ENCODE peak calls at places on chromosomes 7 and 10, in four cellular contexts. K is SK-N-SH, T is K562, U is GM12878. R is an unnamed sample.

GRCh38 chr7:149320313-149321124 is 58.5 kb downstream of the ZNF783 start:
- DNase-seq in U (no peak), K (no peak), T (peak; percentile 14), R (no peak)

GRCh38 chr10:29501692-29502091 is 133.1 kb downstream of the SVIL start:
- DNase-seq in T (peak; percentile 22), U (no peak), K (no peak), R (no peak)

GRCh38 chr10:26682926-26683325 is 14.6 kb upstream of the PDSS1 start:
- DNase-seq in U (no peak), K (no peak), T (no peak), R (no peak)

GRCh38 chr10:58963101-58963534 is 213.3 kb upstream of the PHYHIPL start:
- DNase-seq in K (no peak), T (peak; percentile 21), U (no peak), R (peak; percentile 68)

GRCh38 chr7:72447465-72448204 is 35.5 kb upstream of the CALN1 start:
- DNase-seq in U (no peak), T (no peak), K (no peak), R (no peak)

GRCh38 chr7:50531401-50531906 is 33.8 kb downstream of the DDC start:
- DNase-seq in T (no peak), U (no peak), K (peak; percentile 87), R (no peak)

GRCh38 chr10:106908225-106908624 is 256.3 kb downstream of the SORCS1 start:
- DNase-seq in U (no peak), T (no peak), K (no peak), R (no peak)

GRCh38 chr7:46071601-46072000 is 150.5 kb upstream of the IGFBP3 start:
- DNase-seq in K (no peak), T (no peak), U (no peak), R (no peak)

GRCh38 chr7:43384585-43385308 is 198.2 kb upstream of the STK17A start:
- DNase-seq in T (no peak), U (no peak), K (no peak), R (no peak)

GRCh38 chr7:116812905-116813304 is 49.5 kb upstream of the CAPZA2 start:
- DNase-seq in U (no peak), K (no peak), T (no peak), R (no peak)

GRCh38 chr10:21296575-21297355 is 228.7 kb downstream of the SKIDA1 start:
- DNase-seq in T (no peak), U (no peak), K (no peak), R (no peak)

GRCh38 chr10:60446855-60447254 is 57.2 kb upstream of the ANK3 start:
- DNase-seq in K (no peak), T (no peak), U (no peak), R (no peak)

GRCh38 chr10:44780461-44780860 is 130.7 kb upstream of the TMEM72 start:
- DNase-seq in K (no peak), U (no peak), T (no peak), R (no peak)

GRCh38 chr7:92412745-92413144 is 34.5 kb upstream of the GATAD1 start:
- DNase-seq in T (no peak), K (no peak), U (no peak), R (no peak)

GRCh38 chr7:92763636-92764423 is 72.5 kb downstream of the CDK6 start:
- DNase-seq in U (no peak), K (no peak), T (peak; percentile 32), R (peak; percentile 70)

GRCh38 chr10:4806534-4806933 is 19.5 kb upstream of the AKR1E2 start:
- DNase-seq in T (no peak), U (no peak), K (no peak), R (no peak)

GRCh38 chr10:69097729-69098128 is 9.8 kb downstream of the SRGN start:
- DNase-seq in U (no peak), K (no peak), T (no peak), R (no peak)

GRCh38 chr7:36175872-36176271 is 22.8 kb downstream of the EEPD1 start:
- DNase-seq in K (no peak), U (no peak), T (no peak), R (no peak)

GRCh38 chr10:69869291-69869841 is 67.7 kb downstream of the COL13A1 start:
- DNase-seq in U (no peak), K (peak; percentile 61), T (no peak), R (no peak)

GRCh38 chr10:62916157-62916603 is 100.0 kb upstream of the EGR2 start:
- DNase-seq in T (no peak), K (no peak), U (no peak), R (no peak)

GRCh38 chr7:19107392-19108147 is 9.9 kb downstream of the TWIST1 start:
- DNase-seq in T (no peak), K (peak; percentile 77), U (no peak), R (peak; percentile 69)

GRCh38 chr7:27636326-27637006 is 26.2 kb downstream of the HIBADH start:
- DNase-seq in T (no peak), U (no peak), K (no peak), R (no peak)

GRCh38 chr7:9022456-9022855 is 589.0 kb downstream of the NXPH1 start:
- DNase-seq in K (no peak), T (no peak), U (no peak), R (no peak)

GRCh38 chr10:106076496-106076895 is 1088.0 kb downstream of the SORCS1 start:
- DNase-seq in K (no peak), U (no peak), T (no peak), R (no peak)

GRCh38 chr7:40437498-40437897 is 302.7 kb downstream of the SUGCT start:
- DNase-seq in K (no peak), T (no peak), U (no peak), R (no peak)

GRCh38 chr7:107150375-107151073 is 18.3 kb upstream of the HBP1 start:
- DNase-seq in U (no peak), T (peak; percentile 62), K (peak; percentile 49), R (no peak)

GRCh38 chr10:95333997-95334792 is 43.4 kb upstream of the PDLIM1 start:
- DNase-seq in U (no peak), K (no peak), T (peak; percentile 35), R (no peak)

GRCh38 chr10:116440330-116441030 is 12.8 kb downstream of the PNLIPRP3 start:
- DNase-seq in K (no peak), T (no peak), U (no peak), R (no peak)

GRCh38 chr7:44580945-44581344 is 1.1 kb downstream of the TMED4 start:
- DNase-seq in K (no peak), T (no peak), U (no peak), R (no peak)

GRCh38 chr10:113610636-113611601 is 52.9 kb downstream of the NRAP start:
- DNase-seq in K (no peak), T (no peak), U (no peak), R (no peak)

GRCh38 chr7:31307941-31308340 is 32.6 kb downstream of the NEUROD6 start:
- DNase-seq in K (no peak), U (no peak), T (no peak), R (no peak)

GRCh38 chr7:87231243-87231642 is 11.7 kb upstream of the TMEM243 start:
- DNase-seq in K (peak; percentile 35), T (no peak), U (no peak), R (no peak)

GRCh38 chr7:158579662-158580646 is 7.7 kb downstream of the PTPRN2 start:
- DNase-seq in K (no peak), U (no peak), T (no peak), R (no peak)

GRCh38 chr10:21284301-21284700 is 241.2 kb downstream of the SKIDA1 start:
- DNase-seq in U (no peak), K (no peak), T (no peak), R (no peak)

GRCh38 chr10:72250666-72251065 is 23.1 kb upstream of the DDIT4 start:
- DNase-seq in T (no peak), U (no peak), K (no peak), R (no peak)

GRCh38 chr7:99036531-99037175 is 107.3 kb downstream of the SMURF1 start:
- DNase-seq in T (peak; percentile 42), U (no peak), K (peak; percentile 68), R (peak; percentile 84)

GRCh38 chr7:103613655-103614642 is 167.9 kb upstream of the SLC26A5 start:
- DNase-seq in U (no peak), T (peak; percentile 16), K (peak; percentile 33), R (no peak)

GRCh38 chr10:88008866-88009470 is 145.5 kb downstream of the PTEN start:
- DNase-seq in U (no peak), K (no peak), T (no peak), R (no peak)

GRCh38 chr7:139496528-139496927 is 13.1 kb upstream of the KLRG2 start:
- DNase-seq in U (no peak), T (no peak), K (no peak), R (no peak)
- TF ChIP-seq MAX in U (no peak), T (peak; percentile 66), K (no peak), R (no peak)

DNA sequence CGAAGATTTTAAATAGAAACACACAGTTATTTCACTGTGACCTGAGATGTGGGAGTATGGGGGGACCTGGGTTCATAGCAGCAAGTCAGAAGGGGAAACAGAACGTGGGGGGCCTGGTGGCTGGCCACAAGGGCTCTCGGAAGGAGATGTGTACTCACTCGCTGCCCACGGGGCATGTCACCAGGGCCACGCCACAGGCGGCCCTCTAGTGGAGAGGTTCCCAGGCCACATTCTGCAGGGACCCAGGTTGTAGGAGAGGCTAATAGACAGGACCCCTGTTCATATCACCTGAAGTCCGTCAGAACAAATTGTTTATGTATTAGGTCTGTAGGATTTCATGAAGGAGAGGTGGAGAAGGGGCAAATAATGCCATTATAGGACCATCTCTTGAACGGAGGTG is 25.1 kb upstream of the SVOPL start:
- DNase-seq in U (no peak), T (peak; percentile 37), K (peak; percentile 39), R (no peak)
- TF ChIP-seq NRF1 in U (no peak), T (no peak), K (no peak), R (no peak)

GRCh38 chr7:151579642-151580041 is 59.9 kb upstream of the RHEB start:
- DNase-seq in U (no peak), K (no peak), T (no peak), R (no peak)
- TF ChIP-seq MAX in U (no peak), K (no peak), T (no peak), R (no peak)

DNA sequence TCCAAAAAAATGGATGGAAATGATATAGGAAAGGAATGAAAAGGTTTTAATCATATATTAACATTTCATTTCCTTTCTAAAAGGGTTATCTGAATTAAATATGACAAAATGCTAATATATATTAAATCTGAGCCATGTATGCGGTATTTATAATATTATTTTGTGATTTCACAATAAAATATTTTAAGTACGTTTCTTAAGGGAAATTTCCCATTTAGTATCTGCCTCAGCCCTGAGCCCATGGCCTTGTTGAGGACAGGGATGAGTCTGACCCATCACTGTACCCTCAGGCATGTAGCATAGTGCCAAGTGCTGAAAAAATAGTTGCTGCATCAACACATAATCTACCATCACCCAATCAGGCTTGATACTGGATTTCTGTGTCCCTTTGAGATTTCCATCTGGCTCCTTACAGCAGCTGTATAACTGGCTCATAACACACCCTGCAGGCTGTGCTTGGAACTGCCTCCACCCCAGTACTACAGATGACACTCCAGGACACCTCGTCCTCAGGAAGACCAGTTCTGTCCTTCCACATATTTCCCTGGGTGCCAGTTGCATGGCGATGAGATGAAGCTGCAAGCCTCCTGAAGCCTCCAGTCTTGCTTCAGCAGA is 59.4 kb upstream of the ASAH2 start:
- DNase-seq in U (no peak), K (peak; percentile 33), T (peak; percentile 73), R (no peak)
- TF ChIP-seq NRF1 in U (no peak), K (no peak), T (peak; percentile 18), R (no peak)